ENCODE peak calls at places on chromosomes 12 and 14, in seven cellular contexts. Y, F, U, H, C, N and J are unnamed samples.
A peak's percentile ranks its signal among the peaks of the same experiment; 100 is the strongest.

GRCh38 chr12:120711411-120711810 is 1.2 kb downstream of the UNC119B start:
- DNase-seq in Y (no peak), F (no peak), U (no peak), H (peak; percentile 37), C (no peak), N (no peak), J (peak; percentile 16)

GRCh38 chr12:59698599-59698998 is 102.8 kb downstream of the SLC16A7 start:
- DNase-seq in Y (peak; percentile 80), F (no peak), U (peak; percentile 22), H (no peak), C (peak; percentile 66), N (no peak), J (no peak)

GRCh38 chr12:57148469-57149308 is 1.3 kb upstream of the LRP1-AS start:
- DNase-seq in Y (peak; percentile 77), F (no peak), U (no peak), H (no peak), C (peak; percentile 87), N (no peak), J (no peak)

GRCh38 chr14:81221579-81222102 is 882 bp upstream of the GTF2A1 start:
- DNase-seq in Y (peak; percentile 5), F (no peak), U (no peak), H (no peak), C (no peak), N (no peak), J (peak; percentile 50)

GRCh38 chr14:22973217-22974032 is 8.9 kb downstream of the AJUBA start:
- DNase-seq in Y (peak; percentile 70), F (peak; percentile 49), U (peak; percentile 85), H (peak; percentile 56), C (peak; percentile 80), N (peak; percentile 66), J (peak; percentile 76)

GRCh38 chr12:109710747-109711595 is 2.7 kb upstream of the FAM222A start:
- DNase-seq in Y (peak; percentile 58), F (no peak), U (peak; percentile 74), H (no peak), C (peak; percentile 26), N (no peak), J (no peak)

GRCh38 chr12:31582155-31582554 is 8.8 kb downstream of the DENND5B start:
- DNase-seq in Y (peak; percentile 77), F (no peak), U (peak; percentile 59), H (no peak), C (peak; percentile 21), N (no peak), J (no peak)

GRCh38 chr12:32482226-32482625 is 82.9 kb downstream of the FGD4 start:
- DNase-seq in Y (no peak), F (no peak), U (peak; percentile 18), H (no peak), C (no peak), N (no peak), J (no peak)

GRCh38 chr12:71195338-71195896 is 37.6 kb upstream of the TSPAN8 start:
- DNase-seq in Y (no peak), F (no peak), U (no peak), H (no peak), C (no peak), N (no peak), J (peak; percentile 22)

GRCh38 chr12:82583756-82584155 is 103.0 kb upstream of the TMTC2 start:
- DNase-seq in Y (no peak), F (no peak), U (no peak), H (no peak), C (no peak), N (no peak), J (peak; percentile 3)

GRCh38 chr12:124621296-124621660 is 53.9 kb upstream of the NCOR2 start:
- DNase-seq in Y (peak; percentile 44), F (no peak), U (peak; percentile 84), H (peak; percentile 70), C (no peak), N (peak; percentile 65), J (peak; percentile 74)

GRCh38 chr14:35304812-35305462 is 12.8 kb downstream of the PSMA6 start:
- DNase-seq in Y (no peak), F (no peak), U (no peak), H (no peak), C (no peak), N (no peak), J (no peak)
- H3K4ac ChIP-seq in Y (no peak overlapping the region), F (no peak overlapping the region), U (peak overlapping the region; percentile 98), H (no peak overlapping the region), C (no peak overlapping the region), N (no peak overlapping the region), J (no peak overlapping the region)

DNA sequence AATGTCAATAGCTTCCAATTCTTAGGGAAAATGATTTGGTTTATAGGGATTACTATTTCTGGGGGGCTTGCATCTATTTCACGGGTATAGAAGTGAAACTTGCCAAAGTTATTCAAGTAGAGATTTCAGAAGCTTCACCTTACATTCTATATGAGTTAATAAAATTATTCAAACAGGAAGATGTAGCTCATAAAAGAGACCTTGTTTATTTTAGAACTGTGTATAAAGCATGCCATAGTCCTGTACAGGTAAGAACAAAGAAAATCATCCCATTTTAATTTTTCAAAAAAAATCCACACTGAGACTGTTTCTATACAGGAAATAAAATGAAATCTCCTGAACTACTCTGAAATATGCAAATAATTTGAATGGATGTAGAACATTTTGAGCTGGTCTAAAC is 834.7 kb downstream of the TRHDE start:
- DNase-seq in Y (no peak), F (no peak), U (no peak), H (no peak), C (no peak), N (no peak), J (no peak)
- H3K4ac ChIP-seq in Y (no peak overlapping the region), F (no peak overlapping the region), U (no peak overlapping the region), H (no peak overlapping the region), C (no peak overlapping the region), N (no peak overlapping the region), J (no peak overlapping the region)

GRCh38 chr12:101078881-101079280 is 131.2 kb downstream of the SLC5A8 start:
- DNase-seq in Y (no peak), F (no peak), U (no peak), H (no peak), C (no peak), N (no peak), J (no peak)

GRCh38 chr12:101078144-101078543 is 131.9 kb downstream of the SLC5A8 start:
- DNase-seq in Y (no peak), F (no peak), U (no peak), H (no peak), C (no peak), N (no peak), J (peak; percentile 30)

GRCh38 chr12:101074940-101075680 is 134.9 kb downstream of the SLC5A8 start:
- DNase-seq in Y (peak; percentile 4), F (no peak), U (no peak), H (no peak), C (no peak), N (no peak), J (no peak)

GRCh38 chr12:101076940-101077351 is 133.1 kb downstream of the SLC5A8 start:
- DNase-seq in Y (peak; percentile 29), F (no peak), U (no peak), H (no peak), C (peak; percentile 27), N (no peak), J (peak; percentile 80)
- H3K4ac ChIP-seq in Y (no peak overlapping the region), F (no peak overlapping the region), U (no peak overlapping the region), H (no peak overlapping the region), C (no peak overlapping the region), N (no peak overlapping the region), J (no peak overlapping the region)

GRCh38 chr12:132923356-132923909 is 32.7 kb downstream of the ZNF605 start:
- DNase-seq in Y (no peak), F (no peak), U (no peak), H (no peak), C (no peak), N (no peak), J (no peak)
- H3K4ac ChIP-seq in Y (no peak overlapping the region), F (no peak overlapping the region), U (no peak overlapping the region), H (no peak overlapping the region), C (no peak overlapping the region), N (no peak overlapping the region), J (no peak overlapping the region)